ENCODE peak calls at places on chromosomes 1 and 21, in ten cellular contexts. H is naive thymus-derived CD8-positive, alpha-beta T cell; N is bronchial epithelial cell; Z is Calu3; K is upper lobe of right lung; S is adrenal gland; G is psoas muscle; P is T-helper 2 cell; C is fibroblast of the conjunctiva; O is heart right ventricle. I is an unnamed sample.

GRCh38 chr1:84936116-84936810 is 43.3 kb upstream of the LPAR3 start:
- DNase-seq in H (peak; percentile 66), N (peak; percentile 62), Z (peak; percentile 25), K (no peak), S (peak; percentile 68), G (no peak), P (peak; percentile 5), C (peak; percentile 51), O (no peak), I (no peak)

GRCh38 chr1:174989540-174990181 is 10.1 kb upstream of the CACYBP start:
- DNase-seq in H (no peak), N (no peak), Z (no peak), K (no peak), S (no peak), G (peak; percentile 31), P (no peak), C (no peak), O (no peak), I (no peak)

GRCh38 chr1:36620142-36620541 is 137.4 kb upstream of the CSF3R start:
- DNase-seq in H (no peak), N (no peak), Z (no peak), K (no peak), S (no peak), G (no peak), P (no peak), C (no peak), O (no peak), I (no peak)

GRCh38 chr1:98702976-98703375 is 41.5 kb downstream of the SNX7 start:
- DNase-seq in H (no peak), N (peak; percentile 13), Z (no peak), K (no peak), S (no peak), G (no peak), P (no peak), C (no peak), O (no peak), I (peak; percentile 5)

GRCh38 chr1:180953791-180954721 is 41.4 kb downstream of the KIAA1614 start:
- DNase-seq in H (peak; percentile 67), N (peak; percentile 15), Z (peak; percentile 70), K (peak; percentile 79), S (peak; percentile 74), G (peak; percentile 78), P (peak; percentile 56), C (peak; percentile 28), O (peak; percentile 78), I (no peak)

GRCh38 chr1:8764301-8764937 is 53.0 kb downstream of the RERE start:
- DNase-seq in H (no peak), N (no peak), Z (no peak), K (no peak), S (no peak), G (no peak), P (no peak), C (no peak), O (no peak), I (no peak)

GRCh38 chr1:240691521-240692338 is 79.8 kb upstream of the GREM2 start:
- DNase-seq in H (no peak), N (peak; percentile 8), Z (peak; percentile 38), K (no peak), S (peak; percentile 57), G (peak; percentile 60), P (no peak), C (peak; percentile 67), O (no peak), I (no peak)

GRCh38 chr1:41498809-41499208 is 14.3 kb upstream of the EDN2 start:
- DNase-seq in H (no peak), N (peak; percentile 41), Z (peak; percentile 80), K (peak; percentile 86), S (peak; percentile 78), G (peak; percentile 85), P (no peak), C (no peak), O (peak; percentile 77), I (no peak)

GRCh38 chr1:226542623-226543103 is 5.9 kb upstream of the STUM start:
- DNase-seq in H (no peak), N (no peak), Z (no peak), K (no peak), S (peak; percentile 55), G (peak; percentile 37), P (no peak), C (no peak), O (peak; percentile 33), I (no peak)

GRCh38 chr1:21749109-21749508 is 33.8 kb downstream of the USP48 start:
- DNase-seq in H (no peak), N (no peak), Z (no peak), K (no peak), S (no peak), G (no peak), P (no peak), C (no peak), O (no peak), I (no peak)

GRCh38 chr1:21579788-21580187 is 70.6 kb downstream of the ALPL start:
- DNase-seq in H (no peak), N (peak; percentile 40), Z (no peak), K (no peak), S (no peak), G (no peak), P (no peak), C (no peak), O (no peak), I (no peak)

GRCh38 chr1:164583196-164583595 is 24.2 kb downstream of the PBX1 start:
- DNase-seq in H (no peak), N (no peak), Z (no peak), K (no peak), S (no peak), G (no peak), P (no peak), C (no peak), O (no peak), I (no peak)

GRCh38 chr21:42525676-42526378 is 12.2 kb downstream of the SLC37A1 start:
- DNase-seq in H (no peak), N (no peak), Z (no peak), K (no peak), S (peak; percentile 36), G (no peak), P (no peak), C (no peak), O (no peak), I (no peak)

GRCh38 chr1:76781447-76781846 is 85.8 kb upstream of the ST6GALNAC5 start:
- DNase-seq in H (no peak), N (no peak), Z (no peak), K (no peak), S (no peak), G (no peak), P (no peak), C (no peak), O (no peak), I (no peak)

GRCh38 chr1:234969011-234969441 is 159.6 kb downstream of the TOMM20 start:
- DNase-seq in H (no peak), N (no peak), Z (no peak), K (no peak), S (peak; percentile 52), G (no peak), P (no peak), C (no peak), O (no peak), I (no peak)

GRCh38 chr1:34867421-34867820 is 7.9 kb upstream of the SMIM12 start:
- DNase-seq in H (no peak), N (no peak), Z (no peak), K (no peak), S (no peak), G (no peak), P (no peak), C (no peak), O (no peak), I (no peak)

GRCh38 chr1:93817819-93818569 is 61.0 kb downstream of the DNTTIP2 start:
- DNase-seq in H (no peak), N (peak; percentile 65), Z (no peak), K (no peak), S (no peak), G (no peak), P (no peak), C (no peak), O (no peak), I (peak; percentile 60)

GRCh38 chr1:40630488-40631223 is 34.8 kb downstream of the RIMS3 start:
- DNase-seq in H (no peak), N (peak; percentile 17), Z (peak; percentile 25), K (peak; percentile 61), S (peak; percentile 81), G (no peak), P (no peak), C (no peak), O (no peak), I (no peak)

GRCh38 chr1:43272576-43273571 is 3.1 kb downstream of the TMEM125 start:
- DNase-seq in H (no peak), N (no peak), Z (no peak), K (peak; percentile 49), S (peak; percentile 24), G (no peak), P (no peak), C (no peak), O (no peak), I (no peak)

GRCh38 chr1:203128691-203129500 is 1.4 kb downstream of the ADORA1 start:
- DNase-seq in H (no peak), N (no peak), Z (no peak), K (peak; percentile 60), S (peak; percentile 45), G (no peak), P (no peak), C (no peak), O (no peak), I (no peak)

GRCh38 chr1:150364231-150365003 is 470 bp downstream of the RPRD2 start:
- DNase-seq in H (peak; percentile 84), N (peak; percentile 63), Z (peak; percentile 86), K (peak; percentile 94), S (peak; percentile 92), G (peak; percentile 83), P (peak; percentile 79), C (peak; percentile 49), O (peak; percentile 82), I (peak; percentile 43)

I was measured in epithelial cell of prostate.